ENCODE peak calls at places on chromosomes 11 and 22, in four cellular contexts. M, E, Y and A are unnamed samples.
A peak's percentile ranks its signal among the peaks of the same experiment; 100 is the strongest.

GRCh38 chr11:65516135-65516968 is 8.5 kb upstream of the SCYL1 start:
- DNase-seq in M (no peak), E (no peak), Y (no peak), A (no peak)

GRCh38 chr11:126654886-126655806 is 299.7 kb downstream of the ST3GAL4 start:
- DNase-seq in M (no peak), E (no peak), Y (no peak), A (no peak)

GRCh38 chr22:39364646-39365405 is 15.0 kb downstream of the SYNGR1 start:
- DNase-seq in M (no peak), E (no peak), Y (no peak), A (no peak)

GRCh38 chr22:43743929-43744643 is 68.0 kb downstream of the EFCAB6 start:
- DNase-seq in M (no peak), E (no peak), Y (no peak), A (no peak)

GRCh38 chr11:15196704-15197103 is 82.0 kb downstream of the INSC start:
- DNase-seq in M (no peak), E (no peak), Y (no peak), A (no peak)

GRCh38 chr11:76151561-76152085 is 54.7 kb downstream of the WNT11 start:
- DNase-seq in M (no peak), E (no peak), Y (no peak), A (no peak)

GRCh38 chr11:61806785-61807184 is 10.0 kb downstream of the FADS1 start:
- DNase-seq in M (no peak), E (no peak), Y (no peak), A (no peak)

GRCh38 chr22:32852346-32853251 is 51.1 kb downstream of the TIMP3 start:
- DNase-seq in M (no peak), E (peak; percentile 68), Y (no peak), A (peak; percentile 86)

GRCh38 chr11:126753990-126754389 is 246.6 kb downstream of the KIRREL3 start:
- DNase-seq in M (no peak), E (no peak), Y (no peak), A (no peak)

GRCh38 chr11:76558891-76559290 is 111.7 kb downstream of the LRRC32 start:
- DNase-seq in M (no peak), E (no peak), Y (no peak), A (no peak)

GRCh38 chr11:122045181-122045586 is 70.8 kb downstream of the BLID start:
- DNase-seq in M (no peak), E (no peak), Y (peak; percentile 93), A (no peak)

GRCh38 chr22:19687561-19688300 is 26.6 kb upstream of the SEPTIN5 start:
- DNase-seq in M (no peak), E (no peak), Y (no peak), A (peak; percentile 27)